ENCODE peak calls at places on chromosome 13, in nine cellular contexts. One of them, this sample, is unnamed.
A peak's percentile ranks its signal among the peaks of the same experiment; 100 is the strongest.

GRCh38 chr13:82688400-82688999 is 1193.8 kb downstream of the SLITRK1 start:
- DNase-seq in fibroblast of mammary gland: peak; percentile 33
- DNase-seq in brain microvascular endothelial cell: no peak
- DNase-seq in mammary epithelial cell: peak; percentile 12
- DNase-seq in psoas muscle: no peak
- DNase-seq in lower leg skin: no peak
- DNase-seq in breast epithelium: no peak
- DNase-seq in lung: no peak
- DNase-seq in cardiac fibroblast: peak; percentile 23
- DNase-seq in this sample: no peak

GRCh38 chr13:73984949-73985691 is 149.1 kb downstream of the KLF12 start:
- DNase-seq in breast epithelium: no peak
- DNase-seq in fibroblast of mammary gland: no peak
- DNase-seq in lung: peak; percentile 34
- DNase-seq in lower leg skin: no peak
- DNase-seq in brain microvascular endothelial cell: no peak
- DNase-seq in cardiac fibroblast: no peak
- DNase-seq in psoas muscle: no peak
- DNase-seq in mammary epithelial cell: no peak
- DNase-seq in this sample: no peak

GRCh38 chr13:46593403-46593802 is 40.4 kb downstream of the LRCH1 start:
- DNase-seq in fibroblast of mammary gland: no peak
- DNase-seq in cardiac fibroblast: no peak
- DNase-seq in mammary epithelial cell: no peak
- DNase-seq in lung: no peak
- DNase-seq in psoas muscle: no peak
- DNase-seq in brain microvascular endothelial cell: no peak
- DNase-seq in breast epithelium: no peak
- DNase-seq in lower leg skin: no peak
- DNase-seq in this sample: no peak

GRCh38 chr13:62320129-62320724 is 904.6 kb upstream of the PCDH20 start:
- DNase-seq in brain microvascular endothelial cell: peak; percentile 24
- DNase-seq in breast epithelium: no peak
- DNase-seq in cardiac fibroblast: peak; percentile 58
- DNase-seq in mammary epithelial cell: peak; percentile 0
- DNase-seq in fibroblast of mammary gland: peak; percentile 49
- DNase-seq in lower leg skin: no peak
- DNase-seq in psoas muscle: no peak
- DNase-seq in lung: no peak
- DNase-seq in this sample: no peak

GRCh38 chr13:45180713-45181601 is 19.9 kb downstream of the KCTD4 start:
- DNase-seq in lung: no peak
- DNase-seq in psoas muscle: no peak
- DNase-seq in breast epithelium: no peak
- DNase-seq in cardiac fibroblast: peak; percentile 32
- DNase-seq in lower leg skin: no peak
- DNase-seq in fibroblast of mammary gland: peak; percentile 41
- DNase-seq in brain microvascular endothelial cell: no peak
- DNase-seq in mammary epithelial cell: no peak
- DNase-seq in this sample: no peak

GRCh38 chr13:75685239-75685697 is 49.1 kb downstream of the LMO7 start:
- DNase-seq in brain microvascular endothelial cell: peak; percentile 80
- DNase-seq in mammary epithelial cell: peak; percentile 89
- DNase-seq in lower leg skin: no peak
- DNase-seq in cardiac fibroblast: peak; percentile 80
- DNase-seq in fibroblast of mammary gland: peak; percentile 85
- DNase-seq in breast epithelium: no peak
- DNase-seq in psoas muscle: no peak
- DNase-seq in lung: no peak
- DNase-seq in this sample: no peak

GRCh38 chr13:40207110-40207478 is 459.3 kb downstream of the FOXO1 start:
- DNase-seq in lower leg skin: no peak
- DNase-seq in psoas muscle: no peak
- DNase-seq in brain microvascular endothelial cell: no peak
- DNase-seq in lung: no peak
- DNase-seq in cardiac fibroblast: no peak
- DNase-seq in breast epithelium: no peak
- DNase-seq in fibroblast of mammary gland: no peak
- DNase-seq in mammary epithelial cell: no peak
- DNase-seq in this sample: no peak

GRCh38 chr13:31054632-31055031 is 107.1 kb downstream of the HSPH1 start:
- DNase-seq in lung: no peak
- DNase-seq in cardiac fibroblast: no peak
- DNase-seq in breast epithelium: no peak
- DNase-seq in lower leg skin: no peak
- DNase-seq in mammary epithelial cell: no peak
- DNase-seq in brain microvascular endothelial cell: no peak
- DNase-seq in fibroblast of mammary gland: no peak
- DNase-seq in psoas muscle: no peak
- DNase-seq in this sample: no peak

GRCh38 chr13:98349731-98350305 is 172.7 kb upstream of the RNF113B start:
- DNase-seq in lower leg skin: no peak
- DNase-seq in cardiac fibroblast: no peak
- DNase-seq in mammary epithelial cell: no peak
- DNase-seq in brain microvascular endothelial cell: no peak
- DNase-seq in lung: no peak
- DNase-seq in psoas muscle: no peak
- DNase-seq in fibroblast of mammary gland: no peak
- DNase-seq in breast epithelium: peak; percentile 59
- DNase-seq in this sample: no peak

GRCh38 chr13:98389319-98389718 is 187.6 kb downstream of the STK24 start:
- DNase-seq in breast epithelium: no peak
- DNase-seq in lower leg skin: no peak
- DNase-seq in mammary epithelial cell: no peak
- DNase-seq in fibroblast of mammary gland: peak; percentile 48
- DNase-seq in brain microvascular endothelial cell: no peak
- DNase-seq in cardiac fibroblast: peak; percentile 10
- DNase-seq in psoas muscle: no peak
- DNase-seq in lung: no peak
- DNase-seq in this sample: no peak

GRCh38 chr13:111789420-111789819 is 277.5 kb upstream of the SOX1 start:
- DNase-seq in breast epithelium: no peak
- DNase-seq in lung: no peak
- DNase-seq in lower leg skin: no peak
- DNase-seq in cardiac fibroblast: no peak
- DNase-seq in brain microvascular endothelial cell: no peak
- DNase-seq in fibroblast of mammary gland: no peak
- DNase-seq in mammary epithelial cell: no peak
- DNase-seq in psoas muscle: no peak
- DNase-seq in this sample: no peak

GRCh38 chr13:100542546-100543156 is 45.9 kb downstream of the GGACT start:
- DNase-seq in fibroblast of mammary gland: peak; percentile 71
- DNase-seq in cardiac fibroblast: peak; percentile 57
- DNase-seq in lower leg skin: no peak
- DNase-seq in breast epithelium: no peak
- DNase-seq in mammary epithelial cell: peak; percentile 12
- DNase-seq in lung: no peak
- DNase-seq in brain microvascular endothelial cell: peak; percentile 5
- DNase-seq in psoas muscle: no peak
- DNase-seq in this sample: no peak

GRCh38 chr13:112867301-112867711 is 101.7 kb upstream of the MCF2L start:
- DNase-seq in lung: no peak
- DNase-seq in mammary epithelial cell: no peak
- DNase-seq in lower leg skin: no peak
- DNase-seq in fibroblast of mammary gland: no peak
- DNase-seq in cardiac fibroblast: no peak
- DNase-seq in brain microvascular endothelial cell: no peak
- DNase-seq in psoas muscle: no peak
- DNase-seq in breast epithelium: no peak
- DNase-seq in this sample: no peak

GRCh38 chr13:82717249-82717648 is 1165.0 kb downstream of the SLITRK1 start:
- DNase-seq in psoas muscle: no peak
- DNase-seq in lower leg skin: no peak
- DNase-seq in mammary epithelial cell: peak; percentile 90
- DNase-seq in cardiac fibroblast: peak; percentile 50
- DNase-seq in lung: no peak
- DNase-seq in breast epithelium: no peak
- DNase-seq in fibroblast of mammary gland: peak; percentile 80
- DNase-seq in brain microvascular endothelial cell: peak; percentile 59
- DNase-seq in this sample: no peak

GRCh38 chr13:74136089-74136658 is 2.0 kb upstream of the KLF12 start:
- DNase-seq in breast epithelium: peak; percentile 52
- DNase-seq in brain microvascular endothelial cell: peak; percentile 53
- DNase-seq in fibroblast of mammary gland: peak; percentile 53
- DNase-seq in lung: no peak
- DNase-seq in cardiac fibroblast: peak; percentile 73
- DNase-seq in psoas muscle: peak; percentile 52
- DNase-seq in mammary epithelial cell: peak; percentile 67
- DNase-seq in lower leg skin: no peak
- DNase-seq in this sample: no peak

GRCh38 chr13:43432948-43433347 is 353.8 kb downstream of the ENOX1 start:
- DNase-seq in psoas muscle: no peak
- DNase-seq in lower leg skin: no peak
- DNase-seq in brain microvascular endothelial cell: no peak
- DNase-seq in lung: no peak
- DNase-seq in fibroblast of mammary gland: peak; percentile 31
- DNase-seq in mammary epithelial cell: no peak
- DNase-seq in breast epithelium: no peak
- DNase-seq in cardiac fibroblast: no peak
- DNase-seq in this sample: no peak

DNA sequence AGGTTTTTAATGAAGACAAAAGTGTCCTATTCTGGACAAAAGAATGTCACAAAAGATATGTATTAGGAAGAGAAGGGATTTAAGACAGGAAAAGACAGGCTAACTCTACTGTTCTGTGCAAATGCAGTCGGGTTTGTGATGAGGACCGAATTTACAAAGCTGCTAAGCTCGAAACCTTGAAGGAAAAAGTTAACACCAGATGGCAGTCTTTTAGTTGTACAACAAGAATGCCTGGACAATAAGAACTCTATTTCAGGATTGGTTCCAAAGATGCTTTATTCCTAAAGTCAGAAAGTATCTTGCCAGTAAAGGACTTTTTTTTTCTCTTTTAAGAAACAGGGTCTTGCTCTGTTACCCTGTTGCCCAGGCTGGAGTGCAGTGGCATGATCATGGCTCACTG is 51.1 kb downstream of the HS6ST3 start:
- DNase-seq in cardiac fibroblast: peak; percentile 68
- DNase-seq in psoas muscle: no peak
- DNase-seq in breast epithelium: no peak
- DNase-seq in fibroblast of mammary gland: peak; percentile 48
- DNase-seq in brain microvascular endothelial cell: no peak
- DNase-seq in lung: no peak
- DNase-seq in lower leg skin: no peak
- DNase-seq in mammary epithelial cell: peak; percentile 16
- DNase-seq in this sample: no peak
- TF ChIP-seq CTCF in cardiac fibroblast: peak; percentile 31
- TF ChIP-seq CTCF in psoas muscle: no peak
- TF ChIP-seq CTCF in breast epithelium: no peak
- TF ChIP-seq CTCF in fibroblast of mammary gland: peak; percentile 29
- TF ChIP-seq CTCF in brain microvascular endothelial cell: peak; percentile 32
- TF ChIP-seq CTCF in lung: no peak
- TF ChIP-seq CTCF in lower leg skin: no peak
- TF ChIP-seq CTCF in mammary epithelial cell: peak; percentile 22
- TF ChIP-seq CTCF in this sample: peak; percentile 8

DNA sequence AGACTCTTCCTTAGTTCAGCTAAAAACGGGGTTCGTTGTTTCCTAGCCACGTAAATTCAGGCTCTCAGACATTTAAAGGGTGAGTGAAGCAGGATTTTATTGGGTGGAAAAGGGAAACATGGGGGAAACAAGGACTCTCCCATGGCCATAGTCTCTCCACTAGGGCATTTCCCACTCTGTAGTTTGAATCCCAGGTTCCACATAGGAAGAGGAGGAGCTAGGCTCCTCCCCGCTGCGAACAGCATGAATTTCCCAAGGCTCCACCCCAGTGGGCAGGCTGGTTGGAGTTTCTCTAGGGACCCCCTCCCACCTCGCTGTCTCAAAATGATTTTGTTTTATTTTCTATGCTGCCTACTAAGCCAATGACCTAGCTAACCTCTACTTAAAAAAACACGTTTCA is 2170.8 kb upstream of the PCDH20 start:
- DNase-seq in fibroblast of mammary gland: no peak
- DNase-seq in lower leg skin: no peak
- DNase-seq in mammary epithelial cell: no peak
- DNase-seq in lung: no peak
- DNase-seq in brain microvascular endothelial cell: no peak
- DNase-seq in psoas muscle: no peak
- DNase-seq in cardiac fibroblast: no peak
- DNase-seq in breast epithelium: no peak
- DNase-seq in this sample: no peak
- H3K4me3 ChIP-seq in fibroblast of mammary gland: no peak overlapping the region
- H3K4me3 ChIP-seq in lower leg skin: no peak overlapping the region
- H3K4me3 ChIP-seq in mammary epithelial cell: no peak overlapping the region
- H3K4me3 ChIP-seq in lung: no peak overlapping the region
- H3K4me3 ChIP-seq in brain microvascular endothelial cell: no peak overlapping the region
- H3K4me3 ChIP-seq in psoas muscle: no peak overlapping the region
- H3K4me3 ChIP-seq in cardiac fibroblast: no peak overlapping the region
- H3K4me3 ChIP-seq in breast epithelium: no peak overlapping the region
- H3K4me3 ChIP-seq in this sample: no peak overlapping the region

GRCh38 chr13:49563513-49563912 is 21.8 kb downstream of the RCBTB1 start:
- DNase-seq in psoas muscle: no peak
- DNase-seq in cardiac fibroblast: peak; percentile 43
- DNase-seq in lung: no peak
- DNase-seq in breast epithelium: no peak
- DNase-seq in brain microvascular endothelial cell: no peak
- DNase-seq in mammary epithelial cell: peak; percentile 50
- DNase-seq in lower leg skin: no peak
- DNase-seq in fibroblast of mammary gland: peak; percentile 57
- DNase-seq in this sample: no peak

GRCh38 chr13:49561064-49561410 is 24.3 kb downstream of the RCBTB1 start:
- DNase-seq in brain microvascular endothelial cell: no peak
- DNase-seq in breast epithelium: no peak
- DNase-seq in cardiac fibroblast: no peak
- DNase-seq in fibroblast of mammary gland: no peak
- DNase-seq in lung: no peak
- DNase-seq in psoas muscle: no peak
- DNase-seq in mammary epithelial cell: no peak
- DNase-seq in lower leg skin: no peak
- DNase-seq in this sample: no peak

GRCh38 chr13:49559006-49559405 is 26.4 kb downstream of the RCBTB1 start:
- DNase-seq in lung: no peak
- DNase-seq in psoas muscle: no peak
- DNase-seq in brain microvascular endothelial cell: no peak
- DNase-seq in mammary epithelial cell: no peak
- DNase-seq in fibroblast of mammary gland: no peak
- DNase-seq in breast epithelium: no peak
- DNase-seq in lower leg skin: no peak
- DNase-seq in cardiac fibroblast: no peak
- DNase-seq in this sample: no peak

GRCh38 chr13:49560270-49561063 is 24.9 kb downstream of the RCBTB1 start:
- DNase-seq in lower leg skin: no peak
- DNase-seq in fibroblast of mammary gland: no peak
- DNase-seq in psoas muscle: no peak
- DNase-seq in cardiac fibroblast: peak; percentile 31
- DNase-seq in mammary epithelial cell: peak; percentile 53
- DNase-seq in brain microvascular endothelial cell: peak; percentile 39
- DNase-seq in breast epithelium: no peak
- DNase-seq in lung: no peak
- DNase-seq in this sample: no peak
- TF ChIP-seq CTCF in lower leg skin: no peak
- TF ChIP-seq CTCF in fibroblast of mammary gland: no peak
- TF ChIP-seq CTCF in psoas muscle: no peak
- TF ChIP-seq CTCF in cardiac fibroblast: peak; percentile 12
- TF ChIP-seq CTCF in mammary epithelial cell: peak; percentile 11
- TF ChIP-seq CTCF in brain microvascular endothelial cell: peak; percentile 66
- TF ChIP-seq CTCF in breast epithelium: no peak
- TF ChIP-seq CTCF in lung: no peak
- TF ChIP-seq CTCF in this sample: no peak

DNA sequence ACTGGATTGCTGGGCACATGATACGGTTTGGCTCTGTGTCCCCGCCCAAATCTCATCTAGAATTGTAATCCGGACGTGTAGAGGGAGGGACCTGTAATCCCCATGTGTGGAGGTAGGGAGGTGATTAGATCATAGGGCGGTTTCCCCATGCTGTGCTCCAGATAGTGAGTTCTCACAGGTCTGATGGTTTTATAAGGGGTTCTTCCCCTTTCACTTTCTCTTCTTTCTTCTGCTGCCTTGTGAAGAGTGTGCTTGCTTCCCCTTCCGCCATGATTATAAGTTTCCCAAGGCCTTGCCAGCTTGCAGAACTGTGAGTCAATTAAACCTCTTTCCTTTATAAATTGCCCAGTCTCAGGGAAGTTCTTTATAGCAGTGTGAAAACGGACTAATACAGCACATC is 32.6 kb upstream of the MTIF3 start:
- DNase-seq in fibroblast of mammary gland: no peak
- DNase-seq in breast epithelium: no peak
- DNase-seq in lung: no peak
- DNase-seq in psoas muscle: no peak
- DNase-seq in lower leg skin: no peak
- DNase-seq in brain microvascular endothelial cell: no peak
- DNase-seq in cardiac fibroblast: no peak
- DNase-seq in mammary epithelial cell: no peak
- DNase-seq in this sample: no peak
- H3K4me3 ChIP-seq in fibroblast of mammary gland: no peak overlapping the region
- H3K4me3 ChIP-seq in breast epithelium: no peak overlapping the region
- H3K4me3 ChIP-seq in lung: no peak overlapping the region
- H3K4me3 ChIP-seq in psoas muscle: no peak overlapping the region
- H3K4me3 ChIP-seq in lower leg skin: no peak overlapping the region
- H3K4me3 ChIP-seq in brain microvascular endothelial cell: no peak overlapping the region
- H3K4me3 ChIP-seq in cardiac fibroblast: no peak overlapping the region
- H3K4me3 ChIP-seq in mammary epithelial cell: no peak overlapping the region
- H3K4me3 ChIP-seq in this sample: no peak overlapping the region